ENCODE peak calls at places on chromosomes 7 and 10, in ten cellular contexts. T is heart right ventricle; U is adrenal gland; D is SJSA1; H is body of pancreas; J is cardiac muscle cell; O is upper lobe of right lung; G is A549; A is CD8-positive, alpha-beta T cell; K is neural progenitor cell. C is an unnamed sample. For H3K4me1, the result is how much of the 10 kb centered on the place peaks cover.

GRCh38 chr10:102678842-102679289 is 34.6 kb downstream of the TRIM8 start:
- DNase-seq in H (peak), J (peak), O (peak), K (peak), A (no peak), D (peak), G (peak), U (peak), T (peak), C (peak)

GRCh38 chr10:55091691-55092328 is 290.8 kb upstream of the PCDH15 start:
- DNase-seq in A (no peak), T (no peak), H (no peak), D (no peak), O (no peak), G (peak), J (peak), K (peak), U (no peak), C (no peak)

GRCh38 chr10:109987413-109987812 is 20.4 kb upstream of the ADD3 start:
- DNase-seq in U (no peak), J (no peak), G (no peak), O (no peak), K (no peak), D (peak), T (no peak), A (no peak), H (no peak), C (no peak)

GRCh38 chr7:136294977-136295376 is 317.8 kb upstream of the MTPN start:
- DNase-seq in J (no peak), G (no peak), K (no peak), U (no peak), D (no peak), O (no peak), A (no peak), H (no peak), T (no peak), C (peak)

GRCh38 chr10:8435186-8436055 is 380.9 kb downstream of the GATA3 start:
- DNase-seq in D (no peak), J (no peak), G (peak), A (no peak), T (no peak), U (no peak), O (no peak), K (no peak), H (no peak), C (no peak)

GRCh38 chr7:23410446-23411183 is 59.7 kb downstream of the IGF2BP3 start:
- DNase-seq in U (no peak), K (no peak), A (no peak), O (no peak), J (no peak), T (no peak), D (no peak), G (no peak), H (no peak), C (no peak)

GRCh38 chr7:40499718-40500117 is 364.9 kb downstream of the SUGCT start:
- DNase-seq in T (no peak), D (no peak), U (no peak), G (no peak), J (no peak), A (no peak), K (no peak), H (no peak), O (no peak), C (no peak)

GRCh38 chr10:3222068-3222467 is 49.5 kb upstream of the PITRM1 start:
- DNase-seq in T (no peak), H (no peak), O (no peak), G (peak), A (no peak), K (peak), D (peak), U (no peak), J (no peak), C (peak)

GRCh38 chr7:100730136-100730800 is 3.1 kb upstream of the ZAN start:
- DNase-seq in T (no peak), G (no peak), D (no peak), A (no peak), J (no peak), O (no peak), U (no peak), K (no peak), H (no peak), C (no peak)

GRCh38 chr10:115989621-115990020 is 283.4 kb downstream of the GFRA1 start:
- DNase-seq in K (no peak), O (no peak), T (no peak), G (no peak), U (no peak), A (no peak), D (no peak), J (no peak), H (no peak), C (no peak)

GRCh38 chr7:105800442-105800841 is 76.0 kb downstream of the ATXN7L1 start:
- DNase-seq in J (no peak), D (no peak), H (no peak), T (no peak), A (no peak), G (no peak), U (no peak), K (no peak), O (no peak), C (no peak)

GRCh38 chr7:122951006-122951405 is 44.5 kb downstream of the TAS2R16 start:
- DNase-seq in H (no peak), T (no peak), K (no peak), J (no peak), A (no peak), D (no peak), U (no peak), O (no peak), G (no peak), C (no peak)

GRCh38 chr10:124152781-124153600 is 59.6 kb upstream of the CHST15 start:
- DNase-seq in O (no peak), H (peak), U (peak), K (no peak), D (peak), G (peak), T (peak), J (no peak), A (peak), C (peak)

GRCh38 chr10:93941603-93942002 is 47.8 kb downstream of the SLC35G1 start:
- DNase-seq in G (no peak), A (no peak), U (no peak), T (no peak), O (no peak), D (no peak), H (peak), J (no peak), K (no peak), C (no peak)

GRCh38 chr7:136925556-136925955 is 57.1 kb downstream of the CHRM2 start:
- DNase-seq in A (no peak), G (no peak), H (no peak), O (no peak), U (no peak), T (no peak), J (no peak), K (no peak), D (no peak), C (no peak)

GRCh38 chr10:3787816-3788215 is 2.8 kb upstream of the KLF6 start:
- DNase-seq in O (no peak), H (no peak), U (no peak), G (no peak), K (no peak), D (no peak), J (no peak), A (no peak), T (no peak), C (peak)

GRCh38 chr10:101767600-101767945 is 8.3 kb downstream of the FGF8 start:
- DNase-seq in T (no peak), K (no peak), O (no peak), U (no peak), H (no peak), D (no peak), A (no peak), J (no peak), G (no peak), C (no peak)

GRCh38 chr10:74156919-74157289 is 5.9 kb downstream of the ADK start:
- DNase-seq in A (no peak), K (no peak), G (no peak), O (no peak), J (peak), U (no peak), D (no peak), T (peak), H (peak), C (no peak)

GRCh38 chr7:64574481-64575159 is 11.7 kb upstream of the ZNF680 start:
- DNase-seq in D (no peak), U (peak), J (peak), T (peak), H (peak), A (no peak), K (no peak), G (no peak), O (no peak), C (no peak)

GRCh38 chr7:95996174-95996573 is 223.8 kb downstream of the DYNC1I1 start:
- DNase-seq in T (no peak), O (no peak), A (no peak), K (no peak), U (no peak), G (no peak), J (no peak), D (peak), H (no peak), C (no peak)

GRCh38 chr7:149669121-149669818 is 104.1 kb downstream of the ZNF467 start:
- DNase-seq in O (no peak), H (no peak), G (peak), J (no peak), K (no peak), U (no peak), A (no peak), T (no peak), D (no peak), C (no peak)

GRCh38 chr10:69847883-69848282 is 46.2 kb downstream of the COL13A1 start:
- DNase-seq in D (peak), T (no peak), H (no peak), U (no peak), A (no peak), J (no peak), K (no peak), O (no peak), G (no peak), C (no peak)

DNA sequence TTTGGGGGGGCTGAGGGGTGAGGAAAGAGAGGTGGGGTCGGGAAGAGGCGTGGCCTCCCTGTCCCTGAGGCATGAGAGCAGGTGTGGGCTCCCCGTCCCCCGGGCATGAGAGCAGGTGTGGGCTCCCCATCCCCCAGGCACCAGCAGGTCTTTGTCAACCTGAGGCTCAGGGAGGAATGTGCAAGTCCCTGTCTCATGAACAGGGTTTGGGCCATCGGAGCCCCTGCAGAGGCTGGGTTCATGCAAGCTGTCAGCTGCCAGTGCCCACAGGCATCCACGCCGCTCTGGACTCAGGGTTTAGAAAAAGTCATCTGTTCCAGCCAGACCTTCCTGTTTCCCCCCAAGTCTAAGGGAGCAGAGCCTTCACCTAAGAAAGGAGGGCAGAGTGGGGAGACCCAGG is 29.1 kb upstream of the GPR146 start:
- DNase-seq in D (no peak), T (no peak), J (no peak), H (no peak), G (no peak), K (no peak), U (no peak), A (no peak), O (no peak), C (no peak)
- H3K4me3 ChIP-seq in D (no peak), T (no peak), J (no peak), H (no peak), G (no peak), K (no peak), U (no peak), A (no peak), O (no peak), C (no peak)

GRCh38 chr10:79077488-79078173 is 8.9 kb downstream of the ZMIZ1 start:
- DNase-seq in D (no peak), O (no peak), U (no peak), H (no peak), J (no peak), G (no peak), T (no peak), K (no peak), A (no peak), C (no peak)

GRCh38 chr10:79079490-79080355 is 11.0 kb downstream of the ZMIZ1 start:
- DNase-seq in J (no peak), H (no peak), D (peak), T (peak), G (peak), U (peak), K (no peak), O (no peak), A (no peak), C (no peak)

GRCh38 chr10:79078367-79079073 is 9.8 kb downstream of the ZMIZ1 start:
- DNase-seq in T (no peak), J (no peak), H (no peak), K (no peak), U (no peak), G (no peak), O (no peak), D (no peak), A (no peak), C (no peak)

GRCh38 chr10:79081353-79082034 is 12.7 kb downstream of the ZMIZ1 start:
- DNase-seq in G (no peak), H (no peak), U (peak), K (no peak), A (no peak), J (no peak), T (no peak), D (peak), O (no peak), C (no peak)

DNA sequence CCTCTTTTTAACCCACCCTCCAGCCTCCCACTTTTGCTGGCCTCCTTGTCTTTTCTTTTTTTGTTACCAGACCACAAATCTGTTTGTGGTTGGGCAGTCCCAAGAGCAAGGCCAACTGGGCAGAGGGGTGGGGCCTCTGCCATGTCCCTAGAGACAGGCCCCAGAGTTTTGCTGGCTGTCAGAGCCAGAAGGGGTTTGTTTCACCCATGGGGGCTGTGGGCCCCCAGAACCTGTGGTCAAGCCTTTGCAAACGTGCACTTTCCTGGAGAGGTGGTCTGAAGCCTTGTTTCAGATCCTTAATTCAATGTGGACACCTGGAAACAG is 10.3 kb downstream of the ZMIZ1 start:
- DNase-seq in O (no peak), A (no peak), J (no peak), G (no peak), H (no peak), D (peak), U (no peak), K (no peak), T (no peak), C (no peak)
- H3K4me1 ChIP-seq in O (half or more), A (under half), J (half or more), G (half or more), H (half or more), D (half or more), U (half or more), K (under half), T (half or more), C (under half)

DNA sequence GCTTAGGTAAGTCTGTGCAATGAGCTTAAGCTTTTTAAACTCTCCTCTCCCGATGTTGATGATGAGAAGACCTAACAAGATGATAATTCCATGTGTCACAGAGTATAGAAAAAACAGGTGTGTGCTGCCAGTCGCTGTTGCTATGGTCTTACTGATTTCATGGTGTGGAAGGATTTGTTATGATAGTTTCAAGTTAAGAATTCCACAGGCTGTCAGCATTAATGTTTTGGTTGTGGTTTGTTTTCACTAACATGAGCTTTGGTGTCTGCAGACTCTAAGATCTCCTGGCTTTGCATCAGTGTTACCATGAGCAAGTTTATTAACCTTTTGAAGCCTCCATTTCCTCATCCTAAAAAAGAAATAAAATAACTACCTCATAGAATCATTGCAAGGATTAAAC is 123.7 kb downstream of the NSUN6 start:
- DNase-seq in K (no peak), G (no peak), U (no peak), H (no peak), O (no peak), T (no peak), D (no peak), J (no peak), A (no peak), C (no peak)
- H3K4me3 ChIP-seq in K (no peak), G (no peak), U (no peak), H (no peak), O (no peak), T (no peak), D (no peak), J (no peak), A (no peak), C (no peak)

DNA sequence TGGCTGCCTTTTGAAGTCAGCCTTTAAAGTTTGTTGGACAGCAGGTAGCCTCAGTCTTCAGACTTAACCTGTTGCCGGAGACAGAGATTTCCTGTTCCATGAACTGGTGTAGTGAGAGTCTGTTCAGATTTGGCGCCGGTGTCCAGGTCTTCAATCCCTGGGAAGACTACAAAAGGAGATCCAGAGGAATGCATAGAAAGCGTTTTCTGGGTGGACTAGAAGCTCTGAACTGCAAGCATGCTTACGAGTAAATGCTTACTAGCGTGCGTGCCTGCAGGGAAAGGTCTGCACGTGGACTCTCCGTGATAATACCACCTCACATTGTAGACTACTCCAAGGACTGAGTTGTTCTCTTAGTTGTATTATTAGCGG is 872 bp downstream of the GLRX3 start:
- DNase-seq in A (no peak), G (peak), D (peak), U (peak), K (peak), H (no peak), T (no peak), O (no peak), J (peak), C (no peak)
- H3K4me1 ChIP-seq in A (under half), G (under half), D (under half), U (under half), K (under half), H (under half), T (under half), O (under half), J (under half), C (under half)

GRCh38 chr10:10796774-10797415 is 220.8 kb upstream of the CELF2 start:
- DNase-seq in O (no peak), G (no peak), J (no peak), A (no peak), K (no peak), U (no peak), H (no peak), D (no peak), T (no peak), C (peak)

GRCh38 chr10:10798021-10798420 is 219.7 kb upstream of the CELF2 start:
- DNase-seq in J (no peak), T (no peak), H (no peak), D (no peak), U (no peak), A (no peak), K (no peak), G (no peak), O (no peak), C (no peak)

GRCh38 chr10:10794776-10795175 is 222.9 kb upstream of the CELF2 start:
- DNase-seq in G (no peak), J (no peak), H (no peak), A (no peak), K (no peak), O (no peak), U (no peak), T (no peak), D (peak), C (peak)

GRCh38 chr10:10797467-10797866 is 220.2 kb upstream of the CELF2 start:
- DNase-seq in O (peak), U (no peak), H (no peak), K (no peak), A (no peak), G (no peak), J (no peak), T (no peak), D (no peak), C (peak)

GRCh38 chr10:10796061-10796773 is 221.5 kb upstream of the CELF2 start:
- DNase-seq in O (no peak), U (no peak), T (peak), D (no peak), A (no peak), H (no peak), G (no peak), K (no peak), J (no peak), C (no peak)
- H3K4me3 ChIP-seq in O (peak), U (no peak), T (peak), D (no peak), A (no peak), H (no peak), G (no peak), K (no peak), J (no peak), C (peak)

GRCh38 chr10:120098242-120098930 is 205.9 kb downstream of the SEC23IP start:
- DNase-seq in H (no peak), G (no peak), U (no peak), J (no peak), T (no peak), A (no peak), K (no peak), D (no peak), O (no peak), C (no peak)
- H3K4me1 ChIP-seq in H (under half), G (under half), U (under half), J (under half), T (under half), A (under half), K (under half), D (under half), O (under half), C (under half)

GRCh38 chr10:14671383-14671782 is 103.3 kb downstream of the FAM107B start:
- DNase-seq in J (no peak), T (no peak), K (peak), H (no peak), D (no peak), A (no peak), U (no peak), G (peak), O (no peak), C (peak)

GRCh38 chr10:14670551-14671240 is 104.0 kb downstream of the FAM107B start:
- DNase-seq in T (no peak), J (no peak), K (no peak), A (no peak), G (peak), U (no peak), H (no peak), D (peak), O (no peak), C (no peak)

GRCh38 chr10:14674376-14675050 is 100.2 kb downstream of the FAM107B start:
- DNase-seq in G (no peak), H (peak), O (no peak), A (no peak), D (no peak), J (no peak), K (no peak), U (no peak), T (no peak), C (peak)

GRCh38 chr10:14676732-14677131 is 98.0 kb downstream of the FAM107B start:
- DNase-seq in G (no peak), D (no peak), K (no peak), T (no peak), O (no peak), J (no peak), U (no peak), H (no peak), A (no peak), C (no peak)

GRCh38 chr10:14673189-14673947 is 101.3 kb downstream of the FAM107B start:
- DNase-seq in K (no peak), D (no peak), O (no peak), H (no peak), G (no peak), U (no peak), J (no peak), A (no peak), T (no peak), C (no peak)
- H3K4me3 ChIP-seq in K (no peak), D (no peak), O (no peak), H (no peak), G (no peak), U (no peak), J (no peak), A (no peak), T (peak), C (no peak)

GRCh38 chr7:144020340-144020739 is 20.2 kb downstream of the OR6B1 start:
- DNase-seq in K (no peak), J (no peak), A (no peak), O (no peak), D (no peak), G (no peak), T (no peak), H (no peak), U (no peak), C (no peak)

GRCh38 chr7:144019457-144019856 is 19.3 kb downstream of the OR6B1 start:
- DNase-seq in O (no peak), H (no peak), G (peak), T (peak), A (no peak), J (no peak), K (no peak), U (peak), D (peak), C (no peak)

GRCh38 chr7:144024213-144024612 is 24.1 kb downstream of the OR6B1 start:
- DNase-seq in D (no peak), K (no peak), U (no peak), J (no peak), T (no peak), H (no peak), G (no peak), A (no peak), O (no peak), C (no peak)

GRCh38 chr7:144023171-144023827 is 23.2 kb downstream of the OR6B1 start:
- DNase-seq in O (no peak), T (no peak), H (no peak), A (no peak), U (no peak), G (no peak), J (no peak), K (no peak), D (no peak), C (no peak)

GRCh38 chr7:144022169-144022568 is 22.0 kb downstream of the OR6B1 start:
- DNase-seq in J (no peak), D (no peak), U (no peak), T (no peak), A (no peak), H (no peak), O (no peak), K (no peak), G (no peak), C (no peak)
- H3K4me1 ChIP-seq in J (under half), D (under half), U (under half), T (under half), A (under half), H (under half), O (under half), K (under half), G (under half), C (under half)

C was measured in endodermal cell.